ENCODE peak calls at places on chromosome 19, in six cellular contexts. F, A, M, S, E and X are unnamed samples.

GRCh38 chr19:29823581-29824330 is 12.0 kb downstream of the CCNE1 start:
- DNase-seq in F (no peak), A (no peak), M (no peak), S (no peak), E (no peak), X (no peak)

GRCh38 chr19:21084343-21084742 is 2.3 kb downstream of the ZNF714 start:
- DNase-seq in F (peak; percentile 12), A (no peak), M (no peak), S (peak; percentile 25), E (no peak), X (no peak)

GRCh38 chr19:58519087-58519354 is 589 bp downstream of the ZBTB45 start:
- DNase-seq in F (no peak), A (peak; percentile 80), M (peak; percentile 59), S (peak; percentile 72), E (peak; percentile 82), X (peak; percentile 84)

GRCh38 chr19:24074720-24075119 is 12.3 kb upstream of the ZNF254 start:
- DNase-seq in F (no peak), A (no peak), M (no peak), S (no peak), E (no peak), X (no peak)

GRCh38 chr19:15315101-15315500 is 17.2 kb downstream of the BRD4 start:
- DNase-seq in F (no peak), A (no peak), M (no peak), S (no peak), E (no peak), X (no peak)

GRCh38 chr19:19268453-19269385 is 4.4 kb downstream of the TM6SF2 start:
- DNase-seq in F (no peak), A (no peak), M (no peak), S (no peak), E (no peak), X (no peak)

GRCh38 chr19:50222691-50223438 is 19.4 kb downstream of the MYH14 start:
- DNase-seq in F (no peak), A (no peak), M (no peak), S (no peak), E (no peak), X (no peak)

GRCh38 chr19:3606690-3607289 is at the start of gene TBXA2R:
- DNase-seq in F (no peak), A (peak; percentile 69), M (peak; percentile 64), S (peak; percentile 66), E (peak; percentile 93), X (peak; percentile 90)

GRCh38 chr19:18203863-18204393 is at the start of gene RAB3A:
- DNase-seq in F (peak; percentile 99), A (peak; percentile 100), M (peak; percentile 100), S (peak; percentile 100), E (peak; percentile 97), X (peak; percentile 100)

GRCh38 chr19:5695649-5696195 is 5.6 kb downstream of the RPL36 start:
- DNase-seq in F (no peak), A (no peak), M (no peak), S (no peak), E (peak; percentile 55), X (peak; percentile 61)

GRCh38 chr19:31154021-31154420 is 195.2 kb downstream of the TSHZ3 start:
- DNase-seq in F (no peak), A (no peak), M (no peak), S (no peak), E (no peak), X (no peak)

GRCh38 chr19:35240322-35240721 is 8.5 kb upstream of the LSR start:
- DNase-seq in F (peak; percentile 17), A (no peak), M (no peak), S (no peak), E (no peak), X (no peak)

GRCh38 chr19:38691938-38692457 is 44.5 kb downstream of the ACTN4 start:
- DNase-seq in F (no peak), A (no peak), M (no peak), S (no peak), E (no peak), X (peak; percentile 94)

GRCh38 chr19:8610041-8610927 is at the start of gene ADAMTS10:
- DNase-seq in F (no peak), A (no peak), M (no peak), S (no peak), E (peak; percentile 76), X (peak; percentile 71)

GRCh38 chr19:29508181-29508580 is 17.6 kb upstream of the VSTM2B start:
- DNase-seq in F (no peak), A (no peak), M (no peak), S (no peak), E (no peak), X (no peak)

DNA sequence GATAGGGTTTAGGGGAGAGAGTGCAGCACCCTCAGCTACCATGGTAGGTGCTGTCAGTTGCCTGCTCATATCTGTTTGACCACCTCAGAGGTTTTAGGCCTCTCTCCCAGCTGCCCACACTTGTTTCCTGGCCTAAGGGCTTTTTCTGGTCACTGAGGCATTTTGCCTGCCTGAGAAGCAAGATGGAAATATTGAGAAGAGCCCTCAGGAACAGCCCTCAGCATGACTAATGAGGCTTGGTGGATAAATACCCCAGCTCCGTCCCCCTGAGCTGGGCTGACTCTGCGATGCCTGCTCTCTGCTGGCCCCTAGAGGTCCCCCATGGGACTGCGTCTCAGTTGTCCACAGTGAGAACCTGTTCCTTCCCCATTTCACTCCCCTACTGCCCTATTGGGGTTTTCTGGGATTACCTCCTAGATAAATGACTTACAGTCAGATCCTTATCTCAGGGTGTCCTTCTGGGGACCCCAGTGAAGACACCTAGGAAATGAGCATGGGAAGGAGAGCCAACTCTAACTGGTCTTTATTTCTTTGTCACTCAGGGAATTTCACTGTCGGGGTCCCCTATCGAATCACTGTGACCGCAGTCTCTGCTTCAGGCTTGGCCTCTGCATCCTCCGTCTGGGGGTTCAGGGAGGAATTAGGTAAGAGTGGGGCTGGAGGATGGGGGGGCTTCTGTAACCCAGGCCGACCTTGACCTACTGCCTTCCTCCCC is 13.3 kb downstream of the PALM3 start:
- DNase-seq in F (no peak), A (peak; percentile 35), M (peak; percentile 65), S (peak; percentile 74), E (peak; percentile 97), X (no peak)
- TF ChIP-seq POLR2AphosphoS5 in F (no peak), A (no peak), M (no peak), S (no peak), E (no peak), X (no peak)

GRCh38 chr19:45767410-45767880 is 1.6 kb downstream of the SIX5 start:
- DNase-seq in F (no peak), A (peak; percentile 70), M (peak; percentile 77), S (peak; percentile 79), E (no peak), X (peak; percentile 92)
- TF ChIP-seq POLR2A in F (no peak), A (no peak), M (no peak), S (no peak), E (no peak), X (peak; percentile 72)

GRCh38 chr19:2546128-2547032 is 70.5 kb downstream of the GADD45B start:
- DNase-seq in F (no peak), A (peak; percentile 52), M (peak; percentile 64), S (peak; percentile 89), E (peak; percentile 73), X (peak; percentile 91)

GRCh38 chr19:2542341-2543069 is 66.6 kb downstream of the GADD45B start:
- DNase-seq in F (no peak), A (peak; percentile 49), M (no peak), S (no peak), E (no peak), X (no peak)

GRCh38 chr19:2540646-2541454 is 64.9 kb downstream of the GADD45B start:
- DNase-seq in F (no peak), A (peak; percentile 94), M (peak; percentile 89), S (peak; percentile 93), E (peak; percentile 90), X (peak; percentile 98)

GRCh38 chr19:2544576-2545415 is 68.9 kb downstream of the GADD45B start:
- DNase-seq in F (no peak), A (no peak), M (no peak), S (no peak), E (no peak), X (peak; percentile 64)

DNA sequence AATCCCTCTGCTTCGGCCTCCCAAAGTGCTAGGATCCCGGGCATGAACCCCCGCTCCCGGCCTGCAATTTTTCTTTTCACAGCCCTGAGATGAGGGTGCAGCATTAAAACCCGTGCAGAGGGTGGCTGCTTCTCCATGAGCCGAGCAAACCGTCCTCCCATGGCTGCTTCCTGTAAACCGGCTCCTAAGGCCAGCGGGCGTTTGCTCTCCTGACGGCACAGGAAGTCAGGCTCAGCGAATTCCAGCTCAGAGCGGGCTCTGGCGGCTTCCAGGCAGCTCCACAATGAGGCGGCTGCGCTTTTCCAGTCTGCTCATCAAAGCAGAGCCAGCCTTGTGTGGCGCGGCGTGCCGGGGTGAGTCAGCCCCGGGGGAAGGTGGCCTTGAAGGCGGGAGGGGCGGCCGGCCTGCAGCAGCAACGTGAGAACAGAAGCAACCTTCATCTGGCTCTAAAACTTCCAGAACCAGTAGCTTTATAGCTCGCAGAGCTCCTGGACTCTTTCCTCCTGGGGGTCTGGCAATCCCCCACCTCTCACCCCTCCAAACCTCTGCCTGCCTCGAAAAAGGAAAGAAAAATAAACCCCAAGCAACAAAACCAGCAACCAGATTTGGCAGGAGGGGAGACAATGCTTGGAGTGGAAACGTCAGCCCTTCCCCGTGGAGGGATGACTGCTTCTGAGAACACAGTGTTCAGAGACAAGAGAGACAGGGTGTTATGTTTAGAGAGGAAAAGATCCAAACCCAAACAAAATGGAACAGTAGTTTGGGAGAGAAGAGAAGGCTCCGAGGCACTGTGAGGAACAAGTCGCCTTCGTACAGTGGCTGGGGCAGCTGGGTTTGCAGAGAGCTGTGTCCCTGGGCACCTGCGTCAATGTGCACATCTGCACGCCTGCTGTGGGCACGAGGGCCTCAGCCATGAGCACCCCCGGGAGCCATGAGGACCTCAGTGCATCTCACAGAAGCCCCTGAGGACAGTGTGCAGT is 67.8 kb downstream of the GADD45B start:
- DNase-seq in F (no peak), A (peak; percentile 97), M (peak; percentile 91), S (peak; percentile 96), E (peak; percentile 84), X (peak; percentile 99)
- TF ChIP-seq CTCF in F (peak; percentile 18), A (peak; percentile 46), M (peak; percentile 37), S (no peak), E (no peak), X (no peak)

GRCh38 chr19:1616396-1616795 is 11.1 kb upstream of the UQCR11 start:
- DNase-seq in F (no peak), A (no peak), M (no peak), S (no peak), E (no peak), X (no peak)
- TF ChIP-seq POLR2AphosphoS5 in F (no peak), A (no peak), M (no peak), S (no peak), E (no peak), X (peak; percentile 90)